ENCODE peak calls at places on chromosomes 11 and 22, in five cellular contexts. One of them, this sample, is unnamed. For H3K4me1, the result is how much of the 10 kb centered on the place peaks cover.

GRCh38 chr22:49760280-49760629 is 67.4 kb downstream of the BRD1 start:
- DNase-seq in neural progenitor cell: no peak
- DNase-seq in PC-3: no peak
- DNase-seq in HCT116: no peak
- DNase-seq in hepatocyte: no peak
- DNase-seq in this sample: no peak

GRCh38 chr11:82308979-82309378 is 424.7 kb downstream of the FAM181B start:
- DNase-seq in PC-3: no peak
- DNase-seq in hepatocyte: no peak
- DNase-seq in HCT116: no peak
- DNase-seq in neural progenitor cell: no peak
- DNase-seq in this sample: no peak

GRCh38 chr11:107609384-107610218 is 18.7 kb downstream of the ELMOD1 start:
- DNase-seq in hepatocyte: no peak
- DNase-seq in neural progenitor cell: peak
- DNase-seq in PC-3: no peak
- DNase-seq in HCT116: no peak
- DNase-seq in this sample: no peak

GRCh38 chr11:11494348-11494747 is 127.5 kb downstream of the GALNT18 start:
- DNase-seq in hepatocyte: no peak
- DNase-seq in neural progenitor cell: no peak
- DNase-seq in PC-3: no peak
- DNase-seq in HCT116: no peak
- DNase-seq in this sample: no peak

GRCh38 chr11:63843042-63843441 is 4.1 kb downstream of the MARK2 start:
- DNase-seq in hepatocyte: peak
- DNase-seq in HCT116: no peak
- DNase-seq in neural progenitor cell: no peak
- DNase-seq in PC-3: no peak
- DNase-seq in this sample: no peak

GRCh38 chr11:125070699-125071254 is 7.7 kb downstream of the SLC37A2 start:
- DNase-seq in neural progenitor cell: no peak
- DNase-seq in PC-3: peak
- DNase-seq in HCT116: peak
- DNase-seq in hepatocyte: peak
- DNase-seq in this sample: peak

GRCh38 chr11:123246749-123247497 is 51.9 kb upstream of the CLMP start:
- DNase-seq in HCT116: peak
- DNase-seq in hepatocyte: peak
- DNase-seq in neural progenitor cell: peak
- DNase-seq in PC-3: peak
- DNase-seq in this sample: peak

GRCh38 chr11:96465537-96465936 is 75.7 kb downstream of the JRKL start:
- DNase-seq in HCT116: no peak
- DNase-seq in hepatocyte: no peak
- DNase-seq in PC-3: peak
- DNase-seq in neural progenitor cell: no peak
- DNase-seq in this sample: no peak

GRCh38 chr22:25567305-25567704 is 2.8 kb downstream of the GRK3 start:
- DNase-seq in PC-3: no peak
- DNase-seq in hepatocyte: no peak
- DNase-seq in neural progenitor cell: no peak
- DNase-seq in HCT116: no peak
- DNase-seq in this sample: no peak

GRCh38 chr22:25564979-25565677 is 653 bp downstream of the GRK3 start:
- DNase-seq in neural progenitor cell: peak
- DNase-seq in PC-3: no peak
- DNase-seq in hepatocyte: peak
- DNase-seq in HCT116: no peak
- DNase-seq in this sample: no peak

GRCh38 chr22:25566812-25567211 is 2.3 kb downstream of the GRK3 start:
- DNase-seq in PC-3: no peak
- DNase-seq in neural progenitor cell: no peak
- DNase-seq in hepatocyte: no peak
- DNase-seq in HCT116: no peak
- DNase-seq in this sample: no peak

GRCh38 chr22:25563757-25564319 is 637 bp upstream of the GRK3 start:
- DNase-seq in PC-3: no peak
- DNase-seq in HCT116: no peak
- DNase-seq in hepatocyte: peak
- DNase-seq in neural progenitor cell: peak
- DNase-seq in this sample: no peak

GRCh38 chr22:25564320-25564978 is at the start of gene GRK3:
- DNase-seq in HCT116: peak
- DNase-seq in neural progenitor cell: peak
- DNase-seq in PC-3: no peak
- DNase-seq in hepatocyte: peak
- DNase-seq in this sample: peak
- TF ChIP-seq EZH2phosphoT487 in HCT116: no peak
- TF ChIP-seq EZH2phosphoT487 in neural progenitor cell: no peak
- TF ChIP-seq EZH2phosphoT487 in PC-3: no peak
- TF ChIP-seq EZH2phosphoT487 in hepatocyte: no peak
- TF ChIP-seq EZH2phosphoT487 in this sample: no peak

GRCh38 chr22:46096706-46097230 is 53.6 kb upstream of the PPARA start:
- DNase-seq in neural progenitor cell: no peak
- DNase-seq in PC-3: no peak
- DNase-seq in HCT116: no peak
- DNase-seq in hepatocyte: no peak
- DNase-seq in this sample: no peak
- H3K4me1 ChIP-seq in neural progenitor cell: under half
- H3K4me1 ChIP-seq in PC-3: under half
- H3K4me1 ChIP-seq in HCT116: under half
- H3K4me1 ChIP-seq in hepatocyte: under half
- H3K4me1 ChIP-seq in this sample: under half

GRCh38 chr11:62788991-62789390 is 1.8 kb downstream of the TMEM179B start:
- DNase-seq in HCT116: no peak
- DNase-seq in hepatocyte: no peak
- DNase-seq in PC-3: no peak
- DNase-seq in neural progenitor cell: no peak
- DNase-seq in this sample: no peak

GRCh38 chr11:62792193-62792575 is 378 bp upstream of the TMEM223 start:
- DNase-seq in HCT116: no peak
- DNase-seq in hepatocyte: peak
- DNase-seq in neural progenitor cell: peak
- DNase-seq in PC-3: no peak
- DNase-seq in this sample: no peak

GRCh38 chr11:62789576-62789975 is 2.2 kb downstream of the TMEM223 start:
- DNase-seq in HCT116: no peak
- DNase-seq in hepatocyte: no peak
- DNase-seq in neural progenitor cell: no peak
- DNase-seq in PC-3: no peak
- DNase-seq in this sample: no peak

GRCh38 chr11:62794201-62794775 is 2.5 kb upstream of the TMEM223 start:
- DNase-seq in PC-3: no peak
- DNase-seq in hepatocyte: no peak
- DNase-seq in neural progenitor cell: no peak
- DNase-seq in HCT116: no peak
- DNase-seq in this sample: no peak

GRCh38 chr11:62791501-62792192 is at the start of gene TMEM223:
- DNase-seq in hepatocyte: peak
- DNase-seq in HCT116: peak
- DNase-seq in PC-3: peak
- DNase-seq in neural progenitor cell: peak
- DNase-seq in this sample: peak
- H3K27ac ChIP-seq in hepatocyte: peak
- H3K27ac ChIP-seq in HCT116: peak
- H3K27ac ChIP-seq in PC-3: peak
- H3K27ac ChIP-seq in neural progenitor cell: peak
- H3K27ac ChIP-seq in this sample: peak

DNA sequence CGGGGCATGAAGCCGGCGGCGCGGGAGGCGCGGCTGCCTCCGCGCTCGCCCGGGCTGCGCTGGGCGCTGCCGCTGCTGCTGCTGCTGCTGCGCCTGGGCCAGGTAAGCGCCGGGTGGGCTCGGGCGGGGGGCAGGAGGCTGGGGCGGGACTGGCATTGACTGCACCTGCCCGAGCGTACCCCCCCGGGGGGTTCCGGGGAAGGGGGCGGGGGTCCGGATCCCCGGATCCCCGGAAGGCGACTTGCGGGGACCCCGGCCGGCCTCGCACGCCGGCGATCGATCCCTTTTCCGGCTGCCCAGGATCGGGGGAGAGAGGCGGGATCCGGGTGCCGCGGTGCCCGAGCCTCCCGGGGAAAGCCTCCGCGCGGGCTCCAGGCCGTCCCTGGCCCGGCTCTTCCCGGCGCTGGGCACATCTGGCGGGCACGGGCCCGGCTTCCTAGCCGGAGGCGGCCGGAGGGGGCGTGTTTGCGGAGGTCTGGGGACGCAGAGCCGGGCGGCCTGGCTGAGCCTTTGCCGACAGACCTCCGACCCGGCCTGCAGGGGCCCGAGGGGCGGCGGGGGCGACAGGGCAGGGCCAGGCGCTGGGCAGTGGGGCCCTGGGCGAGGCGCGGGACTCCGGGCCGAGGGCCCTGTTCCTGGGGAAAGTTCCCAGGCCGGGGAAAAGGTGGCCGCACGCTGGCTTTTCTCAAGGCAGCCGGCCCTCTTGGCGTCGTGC is 705 bp downstream of the PTPRJ start:
- DNase-seq in hepatocyte: peak
- DNase-seq in HCT116: no peak
- DNase-seq in PC-3: peak
- DNase-seq in neural progenitor cell: peak
- DNase-seq in this sample: peak
- TF ChIP-seq EZH2phosphoT487 in hepatocyte: no peak
- TF ChIP-seq EZH2phosphoT487 in HCT116: no peak
- TF ChIP-seq EZH2phosphoT487 in PC-3: no peak
- TF ChIP-seq EZH2phosphoT487 in neural progenitor cell: no peak
- TF ChIP-seq EZH2phosphoT487 in this sample: no peak

DNA sequence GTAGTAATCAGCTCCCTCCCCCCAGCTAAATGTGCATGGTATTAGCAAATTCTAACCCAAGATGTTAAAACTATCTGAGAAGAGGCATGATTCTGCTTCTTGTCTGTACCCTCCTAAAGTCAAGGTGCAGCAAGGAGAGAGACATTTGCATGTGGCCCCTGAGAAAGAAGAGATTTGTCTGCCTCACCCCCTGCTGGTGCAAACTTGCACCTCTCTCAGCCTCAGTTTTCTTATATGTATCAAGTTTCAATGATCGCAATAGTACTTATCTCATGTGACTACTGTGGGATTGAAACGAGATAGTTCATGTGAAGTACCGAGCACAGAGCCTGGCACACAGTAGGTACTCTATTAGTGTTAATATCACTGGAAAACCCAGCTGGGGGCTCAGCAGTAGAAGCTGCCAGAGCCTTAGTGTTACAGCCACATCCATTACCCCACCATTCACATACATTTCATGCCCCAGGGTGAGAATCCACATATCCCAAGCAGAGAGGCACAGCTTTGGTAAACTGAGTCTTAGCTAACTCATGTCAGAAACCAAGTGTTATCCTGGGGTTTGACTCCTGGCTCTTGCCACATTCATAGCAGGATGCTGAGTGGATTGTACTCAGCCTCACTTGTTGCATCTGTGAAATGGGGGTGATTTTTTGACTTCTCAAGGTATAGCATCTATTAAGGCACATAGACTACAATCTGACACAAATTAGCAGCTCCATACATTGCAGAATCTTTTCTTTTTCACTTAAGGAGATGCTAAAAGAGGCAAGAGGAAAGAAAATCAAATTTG is 24.9 kb downstream of the CD44 start:
- DNase-seq in neural progenitor cell: no peak
- DNase-seq in hepatocyte: no peak
- DNase-seq in HCT116: no peak
- DNase-seq in PC-3: no peak
- DNase-seq in this sample: peak
- H3K4me1 ChIP-seq in neural progenitor cell: under half
- H3K4me1 ChIP-seq in hepatocyte: under half
- H3K4me1 ChIP-seq in HCT116: half or more
- H3K4me1 ChIP-seq in PC-3: half or more
- H3K4me1 ChIP-seq in this sample: half or more

GRCh38 chr11:114132427-114132826 is 72.9 kb downstream of the ZBTB16 start:
- DNase-seq in neural progenitor cell: no peak
- DNase-seq in PC-3: no peak
- DNase-seq in hepatocyte: no peak
- DNase-seq in HCT116: no peak
- DNase-seq in this sample: no peak
- H3K27ac ChIP-seq in neural progenitor cell: no peak
- H3K27ac ChIP-seq in PC-3: no peak
- H3K27ac ChIP-seq in hepatocyte: peak
- H3K27ac ChIP-seq in HCT116: no peak
- H3K27ac ChIP-seq in this sample: no peak